ENCODE peak calls at places on chromosomes 11 and 22, in seven cellular contexts. K is stimulated activated CD4-positive, alpha-beta T cell treated with anti-CD3 and anti-CD28 coated beads, Interleukin-4, amount 100 ng/mL, for 24 hours; P is activated CD8-positive, alpha-beta memory T cell treated with anti-CD3 and anti-CD28 coated beads, Interleukin-2, amount 10 ng/mL, durations not matched to agents 7 days and 5 days; I is NCI-H1436; G is T47D; T is cardiac septum; X is cardiac muscle cell. U is an unnamed sample.

GRCh38 chr22:19422440-19423301 is 8.9 kb downstream of the HIRA start:
- DNase-seq in K (no peak), P (no peak), I (no peak), G (no peak), T (no peak), X (no peak), U (no peak)

GRCh38 chr22:50105529-50106100 is 15.8 kb downstream of the MOV10L1 start:
- DNase-seq in K (no peak), P (peak; percentile 68), I (peak; percentile 13), G (no peak), T (no peak), X (no peak), U (peak; percentile 27)

GRCh38 chr11:46202149-46202548 is 75.3 kb upstream of the CREB3L1 start:
- DNase-seq in K (no peak), P (no peak), I (no peak), G (no peak), T (no peak), X (no peak), U (no peak)

GRCh38 chr11:88175004-88175706 is at the start of gene RAB38:
- DNase-seq in K (peak; percentile 5), P (peak; percentile 45), I (peak; percentile 12), G (peak; percentile 9), T (no peak), X (peak; percentile 65), U (peak; percentile 17)

GRCh38 chr11:135074397-135074998 is 662.5 kb upstream of the B3GAT1 start:
- DNase-seq in K (no peak), P (no peak), I (no peak), G (peak; percentile 70), T (no peak), X (no peak), U (no peak)

GRCh38 chr11:19727246-19727645 is 14.6 kb downstream of the NAV2 start:
- DNase-seq in K (no peak), P (no peak), I (no peak), G (no peak), T (no peak), X (no peak), U (no peak)

GRCh38 chr11:104127828-104128227 is 36.1 kb downstream of the PDGFD start:
- DNase-seq in K (no peak), P (no peak), I (no peak), G (no peak), T (no peak), X (no peak), U (no peak)

GRCh38 chr11:126949066-126949945 is 51.3 kb downstream of the KIRREL3 start:
- DNase-seq in K (no peak), P (no peak), I (no peak), G (no peak), T (no peak), X (no peak), U (no peak)

GRCh38 chr11:36566407-36567053 is 1.3 kb upstream of the RAG1 start:
- DNase-seq in K (no peak), P (no peak), I (no peak), G (no peak), T (no peak), X (no peak), U (no peak)

GRCh38 chr11:73951797-73952196 is 971 bp downstream of the DNAJB13 start:
- DNase-seq in K (no peak), P (no peak), I (no peak), G (no peak), T (no peak), X (no peak), U (no peak)

GRCh38 chr11:70303070-70303469 is 32.6 kb downstream of the PPFIA1 start:
- DNase-seq in K (no peak), P (no peak), I (no peak), G (no peak), T (peak; percentile 20), X (no peak), U (no peak)

GRCh38 chr22:39958009-39958711 is 2.0 kb upstream of the TMA7B start:
- DNase-seq in K (no peak), P (no peak), I (no peak), G (no peak), T (no peak), X (no peak), U (no peak)

GRCh38 chr11:88103337-88104206 is 71.7 kb downstream of the RAB38 start:
- DNase-seq in K (peak; percentile 24), P (peak; percentile 62), I (peak; percentile 22), G (no peak), T (no peak), X (peak; percentile 41), U (no peak)

GRCh38 chr11:47155914-47156313 is 20.8 kb downstream of the ARFGAP2 start:
- DNase-seq in K (no peak), P (no peak), I (no peak), G (no peak), T (no peak), X (no peak), U (no peak)

GRCh38 chr22:46483353-46483752 is 54.1 kb downstream of the CELSR1 start:
- DNase-seq in K (no peak), P (no peak), I (no peak), G (no peak), T (no peak), X (no peak), U (no peak)

GRCh38 chr11:120561286-120561685 is 49.7 kb downstream of the GRIK4 start:
- DNase-seq in K (no peak), P (no peak), I (no peak), G (no peak), T (no peak), X (no peak), U (no peak)

GRCh38 chr11:43130616-43131015 is 181.2 kb upstream of the API5 start:
- DNase-seq in K (no peak), P (no peak), I (no peak), G (peak; percentile 46), T (no peak), X (peak; percentile 19), U (peak; percentile 4)

GRCh38 chr22:42074153-42074750 is at the start of gene PHETA2:
- DNase-seq in K (peak; percentile 57), P (peak; percentile 74), I (no peak), G (no peak), T (no peak), X (peak; percentile 14), U (no peak)